ENCODE peak calls at places on chromosomes 11 and 22, in nine cellular contexts. U is stimulated activated CD4-positive, alpha-beta T cell treated with anti-CD3 and anti-CD28 coated beads, Interleukin-15, amount 100 ng/mL, for 1 hour; B is CD8-positive, alpha-beta T cell; K is AG10803; O is PC-9; F is hypothalamus; V is uterus; R is CD8-positive, alpha-beta memory T cell; A is MCF 10A. T is an unnamed sample.

GRCh38 chr11:64459016-64459415 is 100.1 kb downstream of the RPS6KA4 start:
- DNase-seq in A (no peak), V (no peak), K (no peak), R (no peak), O (no peak), B (no peak), U (no peak), F (no peak), T (no peak)

GRCh38 chr11:28529540-28530410 is 421.6 kb downstream of the METTL15 start:
- DNase-seq in B (no peak), F (no peak), K (peak; percentile 70), V (no peak), O (no peak), A (peak; percentile 59), U (no peak), R (no peak), T (no peak)

GRCh38 chr11:1148752-1149180 is 9.0 kb upstream of the MUC5AC start:
- DNase-seq in A (no peak), F (no peak), K (no peak), B (no peak), V (no peak), O (no peak), U (no peak), R (no peak), T (no peak)

GRCh38 chr11:115721309-115722007 is 217.2 kb upstream of the CADM1 start:
- DNase-seq in V (no peak), R (no peak), K (no peak), A (no peak), O (no peak), U (no peak), F (no peak), B (no peak), T (no peak)

GRCh38 chr22:37215890-37216289 is 3.6 kb upstream of the SSTR3 start:
- DNase-seq in A (no peak), B (no peak), R (no peak), F (no peak), V (no peak), O (no peak), U (no peak), K (no peak), T (no peak)

GRCh38 chr22:16956290-16956689 is 51.7 kb downstream of the GAB4 start:
- DNase-seq in O (no peak), F (no peak), V (no peak), K (no peak), U (no peak), A (no peak), R (no peak), B (no peak), T (no peak)

GRCh38 chr11:119206512-119207299 is 567 bp downstream of the CBL start:
- DNase-seq in V (peak; percentile 59), F (no peak), A (peak; percentile 25), K (no peak), O (peak; percentile 10), R (peak; percentile 44), B (peak; percentile 13), U (peak; percentile 9), T (no peak)

GRCh38 chr11:2206291-2206690 is 34.7 kb upstream of the TH start:
- DNase-seq in R (no peak), V (peak; percentile 6), O (no peak), B (no peak), K (no peak), F (no peak), A (no peak), U (no peak), T (no peak)

GRCh38 chr22:48588151-48588880 is 1239.4 kb downstream of the BRD1 start:
- DNase-seq in B (no peak), U (no peak), O (no peak), V (no peak), F (no peak), A (no peak), K (no peak), R (no peak), T (no peak)

T was measured in DMS79.